ENCODE peak calls at places on chromosomes 16 and 17, in four cellular contexts. M, G, B and U are unnamed samples.

GRCh38 chr17:56597495-56597990 is 4.0 kb downstream of the NOG start:
- DNase-seq in M (peak), G (no peak), B (no peak), U (peak)

GRCh38 chr17:9236286-9237052 is 215.2 kb downstream of the NTN1 start:
- DNase-seq in M (no peak), G (no peak), B (no peak), U (no peak)

GRCh38 chr17:65685110-65685509 is 123.7 kb upstream of the AXIN2 start:
- DNase-seq in M (no peak), G (no peak), B (no peak), U (no peak)

GRCh38 chr17:68381076-68381900 is 76.0 kb downstream of the WIPI1 start:
- DNase-seq in M (no peak), G (peak), B (peak), U (no peak)

GRCh38 chr16:51818342-51818944 is 667.4 kb upstream of the SALL1 start:
- DNase-seq in M (peak), G (peak), B (no peak), U (peak)

GRCh38 chr17:46135126-46135812 is 58.0 kb downstream of the KANSL1 start:
- DNase-seq in M (no peak), G (peak), B (no peak), U (no peak)

GRCh38 chr16:6643083-6643686 is 689.5 kb upstream of the RBFOX1 start:
- DNase-seq in M (peak), G (peak), B (no peak), U (peak)

GRCh38 chr16:68985268-68985667 is 120.2 kb upstream of the HAS3 start:
- DNase-seq in M (no peak), G (no peak), B (no peak), U (no peak)

GRCh38 chr17:44451016-44451415 is 52.2 kb downstream of the GPATCH8 start:
- DNase-seq in M (no peak), G (no peak), B (no peak), U (no peak)

GRCh38 chr17:19867654-19868395 is at the start of gene ULK2:
- DNase-seq in M (peak), G (peak), B (peak), U (peak)

GRCh38 chr17:63592797-63593196 is 7.9 kb upstream of the TACO1 start:
- DNase-seq in M (no peak), G (no peak), B (no peak), U (no peak)

GRCh38 chr16:24589997-24590396 is 50.6 kb downstream of the RBBP6 start:
- DNase-seq in M (no peak), G (peak), B (no peak), U (no peak)

GRCh38 chr17:61575983-61576382 is 15.0 kb downstream of the NACA2 start:
- DNase-seq in M (no peak), G (no peak), B (no peak), U (no peak)

GRCh38 chr17:61571624-61572023 is 19.4 kb downstream of the NACA2 start:
- DNase-seq in M (no peak), G (no peak), B (no peak), U (no peak)

GRCh38 chr17:61575352-61575975 is 15.6 kb downstream of the NACA2 start:
- DNase-seq in M (no peak), G (no peak), B (no peak), U (no peak)

GRCh38 chr17:61578645-61579044 is 12.4 kb downstream of the NACA2 start:
- DNase-seq in M (no peak), G (no peak), B (no peak), U (no peak)

GRCh38 chr17:61574542-61575351 is 16.3 kb downstream of the NACA2 start:
- DNase-seq in M (peak), G (peak), B (no peak), U (peak)
- TF ChIP-seq CTCF in M (peak), G (peak), B (no peak), U (peak)

GRCh38 chr16:88932929-88933328 is 44.1 kb downstream of the CBFA2T3 start:
- DNase-seq in M (no peak), G (no peak), B (no peak), U (no peak)

GRCh38 chr16:88931373-88931900 is 45.6 kb downstream of the CBFA2T3 start:
- DNase-seq in M (no peak), G (no peak), B (no peak), U (no peak)

GRCh38 chr16:88936008-88936912 is 40.7 kb downstream of the CBFA2T3 start:
- DNase-seq in M (no peak), G (no peak), B (peak), U (no peak)

GRCh38 chr16:88931936-88932335 is 45.1 kb downstream of the CBFA2T3 start:
- DNase-seq in M (no peak), G (no peak), B (no peak), U (no peak)

GRCh38 chr16:88934066-88934667 is 42.8 kb downstream of the CBFA2T3 start:
- DNase-seq in M (no peak), G (no peak), B (no peak), U (no peak)
- TF ChIP-seq CTCF in M (no peak), G (no peak), B (no peak), U (no peak)

DNA sequence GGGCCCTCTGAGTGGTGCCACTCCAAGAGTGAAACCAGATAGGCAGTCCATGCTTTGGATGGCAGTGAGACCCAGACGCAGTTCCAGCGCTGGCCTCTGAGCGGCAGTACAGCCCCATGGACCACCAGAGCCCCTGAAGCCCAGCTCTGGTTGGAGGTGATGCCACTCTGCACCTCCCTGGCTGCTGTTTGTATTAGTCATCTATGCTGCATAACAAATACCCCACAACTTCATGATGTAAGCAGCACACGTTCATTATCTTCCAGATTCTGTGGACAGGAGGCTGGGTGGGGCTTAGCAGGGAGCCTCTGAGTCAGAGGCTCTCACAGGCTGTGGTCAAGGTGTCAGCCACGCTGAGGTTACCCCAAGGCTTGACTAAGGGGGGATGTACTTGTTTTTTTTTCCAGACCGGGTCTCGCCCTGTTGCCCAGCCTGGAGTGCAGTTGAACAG is 5.1 kb upstream of the NME4 start:
- DNase-seq in M (peak), G (peak), B (no peak), U (peak)
- TF ChIP-seq CTCF in M (peak), G (peak), B (peak), U (peak)

GRCh38 chr17:21278304-21279197 is 6.0 kb upstream of the MAP2K3 start:
- DNase-seq in M (no peak), G (peak), B (no peak), U (no peak)
- TF ChIP-seq CTCF in M (no peak), G (no peak), B (no peak), U (no peak)

GRCh38 chr17:75876190-75876937 is 2.0 kb downstream of the TRIM47 start:
- DNase-seq in M (peak), G (no peak), B (peak), U (no peak)

GRCh38 chr17:75878174-75878998 is at the start of gene TRIM47:
- DNase-seq in M (peak), G (peak), B (peak), U (no peak)

GRCh38 chr17:75875940-75876189 is 2.5 kb downstream of the TRIM47 start:
- DNase-seq in M (no peak), G (no peak), B (peak), U (no peak)

GRCh38 chr17:75877752-75878173 is 618 bp downstream of the TRIM47 start:
- DNase-seq in M (peak), G (peak), B (peak), U (peak)

DNA sequence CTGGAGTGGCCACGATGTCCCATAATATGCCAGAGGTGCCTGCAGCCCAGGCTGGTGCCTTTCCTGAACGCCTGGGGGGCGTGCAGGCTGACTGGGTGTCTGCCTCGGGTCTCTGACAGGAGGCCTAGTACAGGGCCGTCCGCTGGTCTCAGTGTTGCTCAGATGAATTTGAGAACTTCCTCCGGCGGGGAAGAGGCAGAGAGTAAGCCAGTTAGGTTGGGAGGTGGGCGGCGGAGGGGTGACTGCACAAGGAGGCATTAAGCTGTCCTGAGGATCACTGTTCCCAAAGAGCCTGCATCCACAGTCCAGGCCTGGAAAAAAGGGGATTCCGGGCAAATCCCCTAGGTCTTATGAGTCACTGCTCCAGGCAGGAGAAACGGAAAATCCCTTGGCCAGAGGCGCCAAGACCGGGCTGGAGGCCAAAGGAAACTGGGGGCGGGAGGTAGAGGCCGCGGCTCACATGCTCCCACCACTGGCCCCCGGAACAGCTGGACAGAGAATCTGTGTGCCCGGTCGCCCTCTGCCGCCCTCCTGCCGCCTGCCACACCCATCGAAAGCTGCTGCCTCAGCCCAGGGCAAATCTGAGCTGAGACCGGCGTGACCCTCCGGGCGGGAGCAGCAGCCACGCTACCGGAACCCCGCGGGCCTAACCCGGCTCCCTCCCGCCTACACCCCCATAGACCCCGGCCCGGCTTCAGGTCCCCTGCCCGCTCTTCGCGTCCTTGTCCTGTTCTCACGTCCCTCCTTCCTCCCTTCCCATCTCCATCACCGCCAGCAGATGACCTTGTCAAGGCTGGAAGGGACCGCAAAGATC is 1.2 kb downstream of the TRIM47 start:
- DNase-seq in M (peak), G (peak), B (peak), U (no peak)
- TF ChIP-seq CTCF in M (no peak), G (peak), B (no peak), U (no peak)

GRCh38 chr16:88505405-88506082 is 52.5 kb downstream of the ZFPM1 start:
- DNase-seq in M (peak), G (peak), B (no peak), U (no peak)
- TF ChIP-seq CTCF in M (peak), G (peak), B (no peak), U (peak)

GRCh38 chr16:50535506-50536257 is 12.5 kb upstream of the NKD1 start:
- DNase-seq in M (no peak), G (no peak), B (no peak), U (no peak)
- TF ChIP-seq CTCF in M (no peak), G (no peak), B (no peak), U (no peak)

DNA sequence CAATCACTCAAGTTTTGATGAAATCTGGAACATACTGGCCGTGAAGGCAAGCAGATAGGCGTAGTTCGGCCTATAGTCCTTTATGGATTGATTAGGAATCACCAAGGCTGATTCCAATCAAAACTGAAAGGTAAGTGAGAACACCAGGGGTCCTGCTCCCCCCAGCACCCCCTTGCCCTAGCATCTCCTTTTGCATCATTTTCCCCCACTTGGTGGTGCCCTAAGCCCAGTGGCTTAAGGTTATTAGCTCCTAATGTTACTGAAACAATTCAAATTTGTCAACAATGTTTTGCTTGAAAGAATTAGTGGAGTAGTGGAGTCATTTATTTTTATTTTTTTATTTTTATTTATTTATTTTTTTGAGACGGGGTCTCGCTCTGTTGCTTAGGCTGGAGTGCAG is 4.9 kb downstream of the SLFN14 start:
- DNase-seq in M (no peak), G (no peak), B (no peak), U (no peak)
- TF ChIP-seq CTCF in M (no peak), G (peak), B (no peak), U (no peak)